ENCODE peak calls at places on chromosomes 3 and 15, in six cellular contexts. V is choroid plexus epithelial cell, X is natural killer cell, Y is cardiac muscle cell, W is kidney epithelial cell, B is AG09309. P is an unnamed sample.

GRCh38 chr15:25247418-25248030 is 191.3 kb downstream of the UBE3A start:
- DNase-seq in V (no peak), X (peak; percentile 6), Y (no peak), W (no peak), B (no peak), P (no peak)

GRCh38 chr3:124221286-124221821 is 229.4 kb upstream of the ROPN1 start:
- DNase-seq in V (no peak), X (no peak), Y (no peak), W (no peak), B (no peak), P (no peak)

GRCh38 chr3:120780977-120781376 is 38.4 kb downstream of the GTF2E1 start:
- DNase-seq in V (peak; percentile 75), X (no peak), Y (peak; percentile 83), W (peak; percentile 54), B (no peak), P (no peak)

GRCh38 chr3:41329881-41330280 is 130.6 kb downstream of the CTNNB1 start:
- DNase-seq in V (no peak), X (no peak), Y (peak; percentile 29), W (no peak), B (no peak), P (no peak)

GRCh38 chr3:181417748-181418147 is 294.0 kb upstream of the SOX2 start:
- DNase-seq in V (peak; percentile 0), X (no peak), Y (no peak), W (no peak), B (no peak), P (no peak)

GRCh38 chr3:96779810-96780209 is 34.6 kb upstream of the EPHA6 start:
- DNase-seq in V (no peak), X (no peak), Y (no peak), W (no peak), B (no peak), P (no peak)

GRCh38 chr3:48240000-48240710 is 749 bp upstream of the ZNF589 start:
- DNase-seq in V (no peak), X (no peak), Y (no peak), W (no peak), B (no peak), P (no peak)

GRCh38 chr3:182947892-182948291 is 32.4 kb downstream of the DCUN1D1 start:
- DNase-seq in V (no peak), X (no peak), Y (no peak), W (no peak), B (no peak), P (no peak)

GRCh38 chr15:72174551-72175165 is 22.9 kb downstream of the GRAMD2A start:
- DNase-seq in V (no peak), X (no peak), Y (no peak), W (no peak), B (no peak), P (no peak)

GRCh38 chr3:20405731-20406130 is 219.7 kb upstream of the SGO1 start:
- DNase-seq in V (peak; percentile 75), X (no peak), Y (peak; percentile 91), W (peak; percentile 48), B (peak; percentile 31), P (no peak)

GRCh38 chr3:190855151-190855550 is 7.3 kb downstream of the GMNC start:
- DNase-seq in V (no peak), X (no peak), Y (no peak), W (no peak), B (no peak), P (no peak)

GRCh38 chr3:165837058-165837525 is at the start of gene BCHE:
- DNase-seq in V (peak; percentile 78), X (no peak), Y (peak; percentile 75), W (peak; percentile 35), B (no peak), P (no peak)

GRCh38 chr3:17891139-17891850 is 148.9 kb upstream of the TBC1D5 start:
- DNase-seq in V (peak; percentile 2), X (no peak), Y (no peak), W (peak; percentile 16), B (no peak), P (no peak)

GRCh38 chr15:89226359-89227221 is 5.2 kb upstream of the RLBP1 start:
- DNase-seq in V (no peak), X (no peak), Y (no peak), W (no peak), B (no peak), P (peak; percentile 44)

GRCh38 chr15:68256675-68257450 is 20.7 kb upstream of the FEM1B start:
- DNase-seq in V (peak; percentile 94), X (no peak), Y (peak; percentile 97), W (no peak), B (peak; percentile 76), P (peak; percentile 92)

GRCh38 chr3:30007668-30008067 is 598.7 kb upstream of the TGFBR2 start:
- DNase-seq in V (no peak), X (no peak), Y (no peak), W (peak; percentile 4), B (no peak), P (no peak)

GRCh38 chr15:78988361-78988911 is 43.6 kb upstream of the CTSH start:
- DNase-seq in V (peak; percentile 100), X (no peak), Y (peak; percentile 99), W (peak; percentile 98), B (peak; percentile 92), P (no peak)

GRCh38 chr15:73799466-73799865 is 46.3 kb upstream of the INSYN1 start:
- DNase-seq in V (peak; percentile 49), X (no peak), Y (peak; percentile 40), W (no peak), B (no peak), P (no peak)

GRCh38 chr3:186414735-186415419 is 52.8 kb upstream of the DGKG start:
- DNase-seq in V (peak; percentile 50), X (no peak), Y (peak; percentile 66), W (no peak), B (peak; percentile 79), P (no peak)

GRCh38 chr3:141150931-141151330 is 80.7 kb upstream of the PXYLP1 start:
- DNase-seq in V (no peak), X (no peak), Y (no peak), W (no peak), B (no peak), P (no peak)

GRCh38 chr3:111890051-111890580 is 31.1 kb downstream of the PHLDB2 start:
- DNase-seq in V (no peak), X (no peak), Y (no peak), W (no peak), B (no peak), P (no peak)

GRCh38 chr3:119368243-119368800 is 74.1 kb downstream of the ARHGAP31 start:
- DNase-seq in V (no peak), X (no peak), Y (no peak), W (no peak), B (no peak), P (no peak)

GRCh38 chr15:65818927-65819562 is 27.0 kb upstream of the DENND4A start:
- DNase-seq in V (peak; percentile 61), X (no peak), Y (peak; percentile 79), W (no peak), B (no peak), P (no peak)

GRCh38 chr15:33639968-33640367 is 328.3 kb upstream of the CHRM5 start:
- DNase-seq in V (no peak), X (no peak), Y (no peak), W (no peak), B (no peak), P (no peak)

GRCh38 chr3:24640330-24640877 is 145.8 kb upstream of the THRB start:
- DNase-seq in V (peak; percentile 67), X (no peak), Y (peak; percentile 64), W (peak; percentile 7), B (no peak), P (no peak)
- TF ChIP-seq CTCF in V (peak; percentile 65), X (no peak), Y (peak; percentile 47), W (peak; percentile 63), B (peak; percentile 55), P (peak; percentile 67)

GRCh38 chr15:98906712-98907083 is 100.9 kb downstream of the PGPEP1L start:
- DNase-seq in V (peak; percentile 68), X (no peak), Y (peak; percentile 44), W (no peak), B (no peak), P (no peak)

GRCh38 chr15:98901438-98901837 is 106.2 kb downstream of the PGPEP1L start:
- DNase-seq in V (no peak), X (no peak), Y (no peak), W (no peak), B (no peak), P (no peak)

GRCh38 chr15:98903377-98904018 is 104.1 kb downstream of the PGPEP1L start:
- DNase-seq in V (peak; percentile 73), X (no peak), Y (peak; percentile 49), W (no peak), B (no peak), P (no peak)

GRCh38 chr15:98905981-98906711 is 101.4 kb downstream of the PGPEP1L start:
- DNase-seq in V (peak; percentile 45), X (no peak), Y (no peak), W (no peak), B (no peak), P (no peak)

DNA sequence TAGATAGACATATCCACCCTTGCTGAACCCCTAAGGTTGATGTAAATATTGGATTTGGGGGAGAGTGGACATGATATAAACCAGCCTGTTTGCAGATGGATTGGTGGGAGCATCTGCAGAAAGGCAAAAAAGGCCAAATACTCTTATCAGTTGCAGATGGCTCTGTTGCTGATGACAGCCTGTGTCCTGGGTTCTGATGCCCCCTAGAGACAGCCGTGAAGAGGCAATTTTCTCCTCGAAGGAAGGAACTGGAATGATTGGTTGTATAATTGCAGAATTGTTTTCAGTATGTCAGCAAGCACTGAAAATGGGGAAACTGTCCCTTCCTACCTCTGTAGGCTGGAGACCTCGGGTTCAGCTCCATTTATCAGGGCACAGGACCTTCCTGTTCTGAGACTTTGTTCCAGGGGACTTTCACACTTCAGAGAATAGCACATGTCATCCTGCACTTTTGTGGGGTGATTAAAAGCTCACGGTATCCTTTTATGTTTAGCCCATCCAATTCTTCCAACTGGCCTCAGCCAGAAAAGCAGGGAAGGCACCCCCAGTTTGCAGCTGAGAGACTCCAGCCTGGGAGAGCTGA is 103.0 kb downstream of the PGPEP1L start:
- DNase-seq in V (peak; percentile 77), X (no peak), Y (peak; percentile 59), W (no peak), B (no peak), P (no peak)
- TF ChIP-seq CTCF in V (peak; percentile 86), X (no peak), Y (peak; percentile 65), W (peak; percentile 71), B (peak; percentile 83), P (peak; percentile 67)

DNA sequence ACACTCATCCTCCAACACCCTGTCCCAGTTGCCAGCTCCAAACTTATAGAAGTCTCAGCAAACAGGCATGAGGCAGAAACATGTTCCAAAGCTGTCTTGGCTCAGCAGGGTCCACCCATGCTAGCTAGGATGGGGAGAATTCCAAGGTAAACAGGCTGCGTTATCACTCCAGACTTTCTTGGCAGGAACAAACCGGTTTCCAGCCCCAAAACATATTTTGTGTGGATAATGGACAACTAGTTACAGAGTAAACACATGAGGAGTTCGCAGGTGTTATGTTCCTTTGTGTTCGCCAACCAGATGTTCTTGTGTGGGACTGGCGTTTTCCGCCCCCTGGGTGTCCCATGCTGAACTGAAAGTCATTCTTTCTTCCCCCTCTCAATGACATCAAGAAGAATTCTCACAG is 396.9 kb upstream of the RGMA start:
- DNase-seq in V (no peak), X (no peak), Y (no peak), W (no peak), B (no peak), P (no peak)
- TF ChIP-seq CTCF in V (no peak), X (no peak), Y (no peak), W (no peak), B (no peak), P (no peak)

DNA sequence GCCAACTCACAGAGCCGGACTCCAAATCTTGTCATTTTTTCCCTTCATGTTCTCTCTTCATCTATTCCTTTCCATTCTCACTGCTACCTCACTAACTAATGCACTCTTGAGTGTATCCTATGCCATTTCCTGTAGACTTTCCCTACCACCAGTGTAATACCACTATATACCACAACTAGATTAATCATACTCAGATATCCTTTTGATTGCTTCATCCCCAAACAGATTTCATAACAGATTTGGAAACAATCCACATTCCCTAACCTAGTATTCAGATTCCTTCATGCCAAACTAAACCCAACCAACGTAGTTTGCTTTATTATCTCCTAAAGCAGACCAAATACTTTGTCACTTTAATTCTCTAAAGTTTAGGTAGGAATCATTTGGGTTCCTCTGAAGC is 2.6 kb upstream of the PLOD2 start:
- DNase-seq in V (peak; percentile 94), X (no peak), Y (peak; percentile 95), W (no peak), B (peak; percentile 96), P (no peak)
- TF ChIP-seq CTCF in V (peak; percentile 24), X (no peak), Y (peak; percentile 21), W (no peak), B (no peak), P (peak; percentile 42)

P was measured in type B pancreatic cell.